ENCODE peak calls at places on chromosome 13, in five cellular contexts. G is iPS DF 19.7, O is left ventricle myocardium superior, S is tibial artery, D is GM12878. W is an unnamed sample.

GRCh38 chr13:113796211-113796875 is 37.3 kb downstream of the TMEM255B start:
- DNase-seq in G (no peak), O (peak), S (no peak), D (no peak), W (no peak)

GRCh38 chr13:29131159-29131558 is 311.0 kb downstream of the MTUS2 start:
- DNase-seq in G (no peak), O (no peak), S (no peak), D (no peak), W (no peak)

GRCh38 chr13:103883152-103883551 is 816.9 kb upstream of the SLC10A2 start:
- DNase-seq in G (peak), O (peak), S (peak), D (no peak), W (peak)

GRCh38 chr13:36880961-36881360 is 39.1 kb downstream of the SMAD9 start:
- DNase-seq in G (no peak), O (no peak), S (no peak), D (no peak), W (no peak)

GRCh38 chr13:68304287-68304893 is 1074.3 kb upstream of the PCDH9 start:
- DNase-seq in G (no peak), O (no peak), S (no peak), D (no peak), W (peak)

GRCh38 chr13:111288276-111288675 is 32.2 kb upstream of the TEX29 start:
- DNase-seq in G (no peak), O (no peak), S (no peak), D (no peak), W (no peak)

GRCh38 chr13:45297456-45298205 is 43.4 kb downstream of the TPT1 start:
- DNase-seq in G (no peak), O (no peak), S (no peak), D (no peak), W (no peak)

GRCh38 chr13:44809152-44809551 is 180.1 kb downstream of the NUFIP1 start:
- DNase-seq in G (no peak), O (no peak), S (no peak), D (no peak), W (no peak)

GRCh38 chr13:44819245-44819644 is 170.0 kb downstream of the NUFIP1 start:
- DNase-seq in G (no peak), O (no peak), S (no peak), D (no peak), W (peak)

GRCh38 chr13:52344108-52344507 is 61.9 kb downstream of the THSD1 start:
- DNase-seq in G (no peak), O (no peak), S (no peak), D (no peak), W (no peak)

GRCh38 chr13:33146843-33147611 is 130.8 kb downstream of the KL start:
- DNase-seq in G (no peak), O (no peak), S (no peak), D (peak), W (no peak)

GRCh38 chr13:79435549-79435948 is 29.5 kb upstream of the RBM26 start:
- DNase-seq in G (no peak), O (no peak), S (no peak), D (no peak), W (peak)

GRCh38 chr13:46126552-46127171 is 21.8 kb upstream of the CPB2 start:
- DNase-seq in G (peak), O (peak), S (no peak), D (no peak), W (peak)

GRCh38 chr13:96636310-96636709 is 358.0 kb downstream of the OXGR1 start:
- DNase-seq in G (no peak), O (no peak), S (no peak), D (no peak), W (no peak)

GRCh38 chr13:89925107-89925506 is 1422.4 kb upstream of the MIR17HG start:
- DNase-seq in G (peak), O (no peak), S (no peak), D (no peak), W (peak)

GRCh38 chr13:94673841-94674240 is 38.5 kb downstream of the SOX21 start:
- DNase-seq in G (no peak), O (no peak), S (no peak), D (no peak), W (no peak)

GRCh38 chr13:64855506-64855905 is 2374.6 kb downstream of the PCDH9 start:
- DNase-seq in G (no peak), O (no peak), S (no peak), D (no peak), W (peak)

GRCh38 chr13:61608138-61608537 is 192.5 kb upstream of the PCDH20 start:
- DNase-seq in G (peak), O (no peak), S (no peak), D (no peak), W (no peak)

GRCh38 chr13:113491418-113491883 is 940 bp upstream of the DCUN1D2 start:
- DNase-seq in G (no peak), O (peak), S (no peak), D (no peak), W (no peak)

GRCh38 chr13:40586886-40587285 is 79.6 kb downstream of the FOXO1 start:
- DNase-seq in G (no peak), O (no peak), S (no peak), D (no peak), W (no peak)

GRCh38 chr13:98751397-98752110 is 918 bp downstream of the SLC15A1 start:
- DNase-seq in G (no peak), O (no peak), S (no peak), D (no peak), W (no peak)

GRCh38 chr13:96994030-96994848 is at the start of gene OXGR1:
- DNase-seq in G (no peak), O (peak), S (no peak), D (no peak), W (no peak)

GRCh38 chr13:102693781-102694180 is 1.1 kb downstream of the METTL21C start:
- DNase-seq in G (no peak), O (no peak), S (no peak), D (no peak), W (peak)

GRCh38 chr13:42991892-42992584 is at the start of gene EPSTI1:
- DNase-seq in G (no peak), O (peak), S (peak), D (no peak), W (peak)

GRCh38 chr13:71659427-71659826 is 207.6 kb downstream of the DACH1 start:
- DNase-seq in G (no peak), O (no peak), S (no peak), D (no peak), W (no peak)

GRCh38 chr13:111969551-111970135 is 97.3 kb upstream of the SOX1 start:
- DNase-seq in G (no peak), O (no peak), S (no peak), D (no peak), W (no peak)

GRCh38 chr13:103288114-103288513 is 221.9 kb upstream of the SLC10A2 start:
- DNase-seq in G (no peak), O (no peak), S (no peak), D (no peak), W (no peak)

GRCh38 chr13:108496364-108497215 is 132.8 kb upstream of the MYO16 start:
- DNase-seq in G (no peak), O (no peak), S (no peak), D (no peak), W (no peak)

GRCh38 chr13:81888855-81889254 is 1547.9 kb upstream of the SPRY2 start:
- DNase-seq in G (no peak), O (no peak), S (no peak), D (no peak), W (no peak)

GRCh38 chr13:70835349-70835748 is 727.1 kb upstream of the KLHL1 start:
- DNase-seq in G (no peak), O (no peak), S (no peak), D (no peak), W (no peak)

GRCh38 chr13:110617326-110618072 is 2.2 kb downstream of the NAXD start:
- DNase-seq in G (no peak), O (no peak), S (no peak), D (no peak), W (peak)

GRCh38 chr13:41383400-41383799 is 72.3 kb downstream of the NAA16 start:
- DNase-seq in G (no peak), O (no peak), S (no peak), D (no peak), W (no peak)

GRCh38 chr13:33931397-33931987 is 113.5 kb downstream of the RFC3 start:
- DNase-seq in G (peak), O (no peak), S (no peak), D (peak), W (peak)

GRCh38 chr13:41345921-41346589 is 35.0 kb downstream of the NAA16 start:
- DNase-seq in G (no peak), O (no peak), S (no peak), D (no peak), W (no peak)

GRCh38 chr13:41942462-41943094 is 18.3 kb downstream of the VWA8 start:
- DNase-seq in G (peak), O (no peak), S (no peak), D (no peak), W (peak)

GRCh38 chr13:75544681-75545333 is 4.8 kb upstream of the UCHL3 start:
- DNase-seq in G (no peak), O (no peak), S (no peak), D (no peak), W (no peak)

GRCh38 chr13:51955281-51955771 is 55.9 kb downstream of the ATP7B start:
- DNase-seq in G (no peak), O (no peak), S (no peak), D (no peak), W (peak)

GRCh38 chr13:46359731-46360130 is 27.3 kb downstream of the RUBCNL start:
- DNase-seq in G (no peak), O (no peak), S (no peak), D (no peak), W (no peak)